ENCODE peak calls at places on chromosomes 2 and 18, in five cellular contexts. One of them, this sample, is unnamed.

GRCh38 chr18:11366410-11366809 is 217.0 kb upstream of the PIEZO2 start:
- DNase-seq in lower lobe of right lung: no peak
- DNase-seq in colonic mucosa: no peak
- DNase-seq in retinal pigment epithelial cell: peak
- DNase-seq in CD8-positive, alpha-beta T cell: no peak
- DNase-seq in this sample: no peak

GRCh38 chr2:229431331-229431954 is 160.4 kb upstream of the PID1 start:
- DNase-seq in lower lobe of right lung: no peak
- DNase-seq in CD8-positive, alpha-beta T cell: no peak
- DNase-seq in colonic mucosa: no peak
- DNase-seq in retinal pigment epithelial cell: peak
- DNase-seq in this sample: no peak

GRCh38 chr2:227473019-227473461 is 1.1 kb downstream of the AGFG1 start:
- DNase-seq in CD8-positive, alpha-beta T cell: no peak
- DNase-seq in retinal pigment epithelial cell: no peak
- DNase-seq in colonic mucosa: no peak
- DNase-seq in lower lobe of right lung: no peak
- DNase-seq in this sample: no peak

GRCh38 chr2:169694894-169695260 is 608 bp downstream of the PHOSPHO2 start:
- DNase-seq in CD8-positive, alpha-beta T cell: no peak
- DNase-seq in lower lobe of right lung: no peak
- DNase-seq in colonic mucosa: no peak
- DNase-seq in retinal pigment epithelial cell: no peak
- DNase-seq in this sample: no peak

GRCh38 chr2:241009601-241010530 is 11.4 kb downstream of the SNED1 start:
- DNase-seq in retinal pigment epithelial cell: no peak
- DNase-seq in lower lobe of right lung: peak
- DNase-seq in colonic mucosa: no peak
- DNase-seq in CD8-positive, alpha-beta T cell: peak
- DNase-seq in this sample: no peak

GRCh38 chr2:157785200-157785599 is 90.9 kb downstream of the ACVR1 start:
- DNase-seq in colonic mucosa: peak
- DNase-seq in retinal pigment epithelial cell: peak
- DNase-seq in lower lobe of right lung: no peak
- DNase-seq in CD8-positive, alpha-beta T cell: no peak
- DNase-seq in this sample: no peak

GRCh38 chr18:32881009-32881408 is 108.2 kb upstream of the KLHL14 start:
- DNase-seq in CD8-positive, alpha-beta T cell: no peak
- DNase-seq in colonic mucosa: no peak
- DNase-seq in lower lobe of right lung: no peak
- DNase-seq in retinal pigment epithelial cell: no peak
- DNase-seq in this sample: no peak

GRCh38 chr2:42787788-42788477 is 4.5 kb downstream of the HAAO start:
- DNase-seq in lower lobe of right lung: no peak
- DNase-seq in retinal pigment epithelial cell: no peak
- DNase-seq in colonic mucosa: no peak
- DNase-seq in CD8-positive, alpha-beta T cell: no peak
- DNase-seq in this sample: no peak

GRCh38 chr2:227132986-227133385 is 31.0 kb downstream of the COL4A4 start:
- DNase-seq in retinal pigment epithelial cell: no peak
- DNase-seq in colonic mucosa: no peak
- DNase-seq in lower lobe of right lung: no peak
- DNase-seq in CD8-positive, alpha-beta T cell: no peak
- DNase-seq in this sample: no peak

GRCh38 chr2:137123241-137123640 is 357.9 kb downstream of the THSD7B start:
- DNase-seq in lower lobe of right lung: no peak
- DNase-seq in retinal pigment epithelial cell: no peak
- DNase-seq in CD8-positive, alpha-beta T cell: no peak
- DNase-seq in colonic mucosa: no peak
- DNase-seq in this sample: no peak

DNA sequence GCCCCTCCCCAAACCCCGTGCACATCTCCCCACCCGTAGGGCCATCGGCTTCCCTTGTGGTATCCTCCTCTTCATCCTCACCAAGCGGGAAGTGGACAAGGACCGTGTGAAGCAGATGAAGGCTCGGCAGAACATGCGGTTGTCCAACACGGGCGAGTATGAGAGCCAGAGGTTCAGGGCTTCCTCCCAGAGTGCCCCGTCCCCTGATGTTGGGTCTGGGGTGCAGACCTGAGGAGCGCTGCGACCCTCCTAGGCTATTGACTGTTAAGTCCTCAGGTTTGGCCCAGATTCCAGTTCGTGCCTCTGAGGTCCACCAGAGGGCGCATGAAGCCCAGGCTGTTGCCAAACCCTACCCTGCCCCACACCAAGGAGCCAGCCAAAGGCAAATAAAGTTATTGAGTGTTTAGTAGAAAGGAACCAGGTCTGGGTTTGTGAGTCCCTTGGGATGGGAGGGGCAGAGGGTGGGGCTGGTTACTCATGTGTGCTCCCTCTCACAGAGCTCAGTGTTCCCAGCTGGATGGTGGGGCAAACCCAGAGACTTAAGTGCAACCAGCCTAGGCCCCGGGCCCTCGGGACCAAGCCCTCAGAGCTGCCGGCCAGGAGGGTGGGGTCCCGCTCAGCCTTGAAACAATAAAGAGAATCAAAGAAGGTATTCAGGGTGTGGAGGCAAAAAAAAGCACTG is 2.4 kb downstream of the PNKD start:
- DNase-seq in colonic mucosa: peak
- DNase-seq in retinal pigment epithelial cell: no peak
- DNase-seq in lower lobe of right lung: peak
- DNase-seq in CD8-positive, alpha-beta T cell: peak
- DNase-seq in this sample: peak
- H3K4me3 ChIP-seq in colonic mucosa: no peak
- H3K4me3 ChIP-seq in retinal pigment epithelial cell: no peak
- H3K4me3 ChIP-seq in lower lobe of right lung: no peak
- H3K4me3 ChIP-seq in CD8-positive, alpha-beta T cell: no peak
- H3K4me3 ChIP-seq in this sample: no peak

GRCh38 chr2:173962583-173963110 is 2.5 kb downstream of the SP3 start:
- DNase-seq in colonic mucosa: no peak
- DNase-seq in retinal pigment epithelial cell: no peak
- DNase-seq in CD8-positive, alpha-beta T cell: no peak
- DNase-seq in lower lobe of right lung: no peak
- DNase-seq in this sample: no peak

GRCh38 chr2:173964565-173965371 is 405 bp downstream of the SP3 start:
- DNase-seq in lower lobe of right lung: peak
- DNase-seq in CD8-positive, alpha-beta T cell: peak
- DNase-seq in retinal pigment epithelial cell: no peak
- DNase-seq in colonic mucosa: peak
- DNase-seq in this sample: no peak

GRCh38 chr2:173963817-173964564 is 1.2 kb downstream of the SP3 start:
- DNase-seq in colonic mucosa: peak
- DNase-seq in CD8-positive, alpha-beta T cell: peak
- DNase-seq in lower lobe of right lung: peak
- DNase-seq in retinal pigment epithelial cell: no peak
- DNase-seq in this sample: no peak

GRCh38 chr2:173962036-173962435 is 3.1 kb downstream of the SP3 start:
- DNase-seq in colonic mucosa: no peak
- DNase-seq in retinal pigment epithelial cell: no peak
- DNase-seq in lower lobe of right lung: no peak
- DNase-seq in CD8-positive, alpha-beta T cell: no peak
- DNase-seq in this sample: no peak

GRCh38 chr2:173963323-173963816 is 1.8 kb downstream of the SP3 start:
- DNase-seq in retinal pigment epithelial cell: no peak
- DNase-seq in CD8-positive, alpha-beta T cell: peak
- DNase-seq in colonic mucosa: peak
- DNase-seq in lower lobe of right lung: no peak
- DNase-seq in this sample: no peak
- TF ChIP-seq CTCF in retinal pigment epithelial cell: peak
- TF ChIP-seq CTCF in CD8-positive, alpha-beta T cell: peak
- TF ChIP-seq CTCF in colonic mucosa: peak
- TF ChIP-seq CTCF in lower lobe of right lung: peak
- TF ChIP-seq CTCF in this sample: peak

GRCh38 chr2:144346229-144346628 is 173.7 kb downstream of the ZEB2 start:
- DNase-seq in retinal pigment epithelial cell: no peak
- DNase-seq in colonic mucosa: no peak
- DNase-seq in CD8-positive, alpha-beta T cell: no peak
- DNase-seq in lower lobe of right lung: no peak
- DNase-seq in this sample: no peak
- H3K4me3 ChIP-seq in retinal pigment epithelial cell: no peak
- H3K4me3 ChIP-seq in colonic mucosa: no peak
- H3K4me3 ChIP-seq in CD8-positive, alpha-beta T cell: no peak
- H3K4me3 ChIP-seq in lower lobe of right lung: no peak
- H3K4me3 ChIP-seq in this sample: no peak

DNA sequence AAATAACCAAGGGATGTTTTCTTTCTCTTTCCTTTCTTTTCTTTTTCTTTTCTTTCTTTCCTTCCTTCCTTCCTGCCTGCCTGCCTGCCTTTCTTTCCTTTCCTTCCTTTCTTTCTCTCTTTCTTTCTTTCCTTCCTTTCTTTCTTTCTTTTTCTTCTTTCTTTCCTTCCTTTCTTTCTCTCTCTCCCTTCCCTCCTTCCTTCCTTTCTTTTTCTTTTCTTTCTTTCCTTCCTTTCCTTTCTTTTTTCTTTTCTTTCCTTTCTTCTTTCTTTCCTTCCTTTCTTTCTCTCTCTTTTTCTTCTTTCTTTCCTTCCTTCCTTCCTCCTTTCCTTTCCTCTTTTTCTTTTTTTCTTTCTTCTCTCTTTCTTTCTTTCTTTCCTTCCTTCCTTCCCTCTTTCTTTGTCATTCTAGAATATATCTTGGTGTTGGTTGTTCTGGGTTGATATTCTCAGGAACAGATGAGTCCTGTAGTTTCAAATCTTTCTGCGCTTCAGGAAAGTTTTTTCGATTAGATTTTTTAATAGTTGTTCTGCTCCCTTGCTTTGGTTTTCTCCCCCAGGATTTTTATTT is 101.5 kb upstream of the FBXO11 start:
- DNase-seq in colonic mucosa: no peak
- DNase-seq in CD8-positive, alpha-beta T cell: no peak
- DNase-seq in lower lobe of right lung: no peak
- DNase-seq in retinal pigment epithelial cell: no peak
- DNase-seq in this sample: no peak
- TF ChIP-seq CTCF in colonic mucosa: no peak
- TF ChIP-seq CTCF in CD8-positive, alpha-beta T cell: peak
- TF ChIP-seq CTCF in lower lobe of right lung: no peak
- TF ChIP-seq CTCF in retinal pigment epithelial cell: no peak
- TF ChIP-seq CTCF in this sample: no peak

GRCh38 chr2:85600951-85601770 is 1.3 kb downstream of the TMEM150A start:
- DNase-seq in retinal pigment epithelial cell: no peak
- DNase-seq in lower lobe of right lung: no peak
- DNase-seq in colonic mucosa: no peak
- DNase-seq in CD8-positive, alpha-beta T cell: no peak
- DNase-seq in this sample: no peak
- H3K4me3 ChIP-seq in retinal pigment epithelial cell: peak
- H3K4me3 ChIP-seq in lower lobe of right lung: peak
- H3K4me3 ChIP-seq in colonic mucosa: peak
- H3K4me3 ChIP-seq in CD8-positive, alpha-beta T cell: peak
- H3K4me3 ChIP-seq in this sample: peak

DNA sequence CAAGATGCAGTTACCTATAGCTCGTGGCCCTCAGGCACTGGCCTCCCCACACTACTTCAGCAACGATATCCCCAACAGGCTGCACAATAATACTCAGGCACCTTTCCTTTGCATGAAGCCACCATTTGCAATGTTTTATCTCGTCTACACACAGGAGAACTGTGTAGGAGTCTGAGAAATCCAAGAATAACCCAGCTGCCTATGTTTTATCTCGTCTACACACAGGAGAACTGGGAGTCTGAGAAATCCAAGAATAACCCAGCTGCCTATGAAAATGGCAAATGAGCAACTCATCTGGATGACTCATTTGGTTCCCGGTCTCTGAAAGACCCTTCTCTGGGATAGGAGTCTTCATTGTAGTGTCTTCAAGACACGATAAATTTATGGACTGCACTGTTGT is 18.3 kb upstream of the LNPK start:
- DNase-seq in lower lobe of right lung: no peak
- DNase-seq in colonic mucosa: no peak
- DNase-seq in CD8-positive, alpha-beta T cell: no peak
- DNase-seq in retinal pigment epithelial cell: no peak
- DNase-seq in this sample: no peak
- TF ChIP-seq CTCF in lower lobe of right lung: no peak
- TF ChIP-seq CTCF in colonic mucosa: no peak
- TF ChIP-seq CTCF in CD8-positive, alpha-beta T cell: no peak
- TF ChIP-seq CTCF in retinal pigment epithelial cell: no peak
- TF ChIP-seq CTCF in this sample: no peak

GRCh38 chr18:28176674-28176932 is 327 bp downstream of the CDH2 start:
- DNase-seq in retinal pigment epithelial cell: no peak
- DNase-seq in colonic mucosa: no peak
- DNase-seq in CD8-positive, alpha-beta T cell: no peak
- DNase-seq in lower lobe of right lung: no peak
- DNase-seq in this sample: no peak

GRCh38 chr18:28175930-28176673 is 828 bp downstream of the CDH2 start:
- DNase-seq in colonic mucosa: no peak
- DNase-seq in CD8-positive, alpha-beta T cell: no peak
- DNase-seq in lower lobe of right lung: no peak
- DNase-seq in retinal pigment epithelial cell: no peak
- DNase-seq in this sample: no peak

GRCh38 chr18:28176933-28177827 is at the start of gene CDH2:
- DNase-seq in colonic mucosa: no peak
- DNase-seq in CD8-positive, alpha-beta T cell: no peak
- DNase-seq in lower lobe of right lung: peak
- DNase-seq in retinal pigment epithelial cell: peak
- DNase-seq in this sample: peak

GRCh38 chr18:28178720-28179119 is 1.8 kb upstream of the CDH2 start:
- DNase-seq in CD8-positive, alpha-beta T cell: no peak
- DNase-seq in colonic mucosa: no peak
- DNase-seq in lower lobe of right lung: no peak
- DNase-seq in retinal pigment epithelial cell: no peak
- DNase-seq in this sample: no peak

DNA sequence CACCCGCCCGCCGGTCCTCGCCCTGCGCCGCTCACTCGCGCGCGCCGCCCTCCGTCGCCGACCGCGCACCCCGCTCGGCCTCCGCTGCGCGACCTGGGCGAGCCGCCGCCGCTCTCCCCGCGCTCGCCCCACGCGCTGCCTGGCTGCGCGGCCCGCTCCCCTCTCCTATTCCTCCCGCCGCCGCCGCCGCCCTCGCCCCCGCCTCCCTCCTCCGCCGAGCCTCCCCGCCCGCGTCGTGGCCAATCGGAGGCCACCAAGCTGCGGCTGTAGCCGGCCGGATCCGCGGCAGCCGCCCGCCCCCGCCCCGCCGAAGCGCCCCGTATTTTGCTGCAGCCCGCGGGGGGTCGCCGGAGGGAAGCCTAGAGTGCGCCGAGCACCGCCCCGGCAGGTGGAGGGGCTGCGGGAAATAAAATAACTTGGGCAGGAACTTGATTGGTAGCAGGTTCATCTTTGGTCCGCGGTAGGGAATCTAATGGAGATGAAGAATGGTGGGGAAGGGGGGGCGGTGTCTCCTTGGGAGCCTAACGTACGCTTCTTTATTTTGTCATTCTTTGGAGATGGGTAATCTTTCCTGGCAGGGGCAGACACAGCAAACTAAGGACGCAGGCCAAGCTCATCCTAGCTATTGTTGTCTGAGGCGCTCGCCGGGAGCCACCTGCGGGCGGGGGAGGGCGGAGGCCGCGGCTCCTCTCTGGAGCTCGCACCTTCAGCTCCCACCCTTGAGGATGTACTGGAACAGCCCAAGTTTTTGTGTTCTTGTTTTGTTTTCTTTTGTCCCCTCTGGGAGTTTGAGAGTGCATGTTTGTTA is 1.1 kb upstream of the CDH2 start:
- DNase-seq in CD8-positive, alpha-beta T cell: no peak
- DNase-seq in colonic mucosa: no peak
- DNase-seq in retinal pigment epithelial cell: no peak
- DNase-seq in lower lobe of right lung: no peak
- DNase-seq in this sample: no peak
- H3K4me3 ChIP-seq in CD8-positive, alpha-beta T cell: no peak
- H3K4me3 ChIP-seq in colonic mucosa: peak
- H3K4me3 ChIP-seq in retinal pigment epithelial cell: peak
- H3K4me3 ChIP-seq in lower lobe of right lung: peak
- H3K4me3 ChIP-seq in this sample: peak

This sample was measured in kidney epithelial cell.